ENCODE peak calls at places on chromosomes 7 and 10, in eight cellular contexts. One of them, this sample, is unnamed.

GRCh38 chr7:157840913-157841756 is 504.3 kb downstream of the DNAJB6 start:
- ATAC-seq in aorta: no peak
- ATAC-seq in Right ventricle myocardium inferior: no peak
- ATAC-seq in CD8-positive, alpha-beta T cell: no peak
- ATAC-seq in natural killer cell: no peak
- ATAC-seq in activated CD8-positive, alpha-beta memory T cell treated with anti-CD3 and anti-CD28 coated beads, Interleukin-2, amount 10 ng/mL, durations not matched to agents 7 days and 5 days: no peak
- ATAC-seq in activated naive CD8-positive, alpha-beta T cell treated with anti-CD3 and anti-CD28 coated beads, Interleukin-2, amount 50 U/mL, for 24 hours: no peak
- ATAC-seq in activated T-cell treated with anti-CD3 and anti-CD28 coated beads, Interleukin-2, amount 50 U/mL, for 4 hours: no peak
- ATAC-seq in this sample: no peak

GRCh38 chr10:59748834-59749233 is 4.4 kb downstream of the MRLN start:
- ATAC-seq in activated CD8-positive, alpha-beta memory T cell treated with anti-CD3 and anti-CD28 coated beads, Interleukin-2, amount 10 ng/mL, durations not matched to agents 7 days and 5 days: no peak
- ATAC-seq in activated naive CD8-positive, alpha-beta T cell treated with anti-CD3 and anti-CD28 coated beads, Interleukin-2, amount 50 U/mL, for 24 hours: no peak
- ATAC-seq in natural killer cell: no peak
- ATAC-seq in activated T-cell treated with anti-CD3 and anti-CD28 coated beads, Interleukin-2, amount 50 U/mL, for 4 hours: no peak
- ATAC-seq in Right ventricle myocardium inferior: no peak
- ATAC-seq in CD8-positive, alpha-beta T cell: no peak
- ATAC-seq in aorta: no peak
- ATAC-seq in this sample: no peak

GRCh38 chr7:144037414-144038096 is 11.2 kb upstream of the OR2A5 start:
- ATAC-seq in activated T-cell treated with anti-CD3 and anti-CD28 coated beads, Interleukin-2, amount 50 U/mL, for 4 hours: no peak
- ATAC-seq in aorta: no peak
- ATAC-seq in CD8-positive, alpha-beta T cell: no peak
- ATAC-seq in activated CD8-positive, alpha-beta memory T cell treated with anti-CD3 and anti-CD28 coated beads, Interleukin-2, amount 10 ng/mL, durations not matched to agents 7 days and 5 days: no peak
- ATAC-seq in activated naive CD8-positive, alpha-beta T cell treated with anti-CD3 and anti-CD28 coated beads, Interleukin-2, amount 50 U/mL, for 24 hours: no peak
- ATAC-seq in Right ventricle myocardium inferior: peak; percentile 62
- ATAC-seq in natural killer cell: no peak
- ATAC-seq in this sample: no peak

GRCh38 chr7:20343211-20343610 is 12.5 kb downstream of the ITGB8 start:
- ATAC-seq in activated naive CD8-positive, alpha-beta T cell treated with anti-CD3 and anti-CD28 coated beads, Interleukin-2, amount 50 U/mL, for 24 hours: no peak
- ATAC-seq in aorta: no peak
- ATAC-seq in Right ventricle myocardium inferior: no peak
- ATAC-seq in activated CD8-positive, alpha-beta memory T cell treated with anti-CD3 and anti-CD28 coated beads, Interleukin-2, amount 10 ng/mL, durations not matched to agents 7 days and 5 days: no peak
- ATAC-seq in activated T-cell treated with anti-CD3 and anti-CD28 coated beads, Interleukin-2, amount 50 U/mL, for 4 hours: no peak
- ATAC-seq in natural killer cell: no peak
- ATAC-seq in CD8-positive, alpha-beta T cell: no peak
- ATAC-seq in this sample: no peak

GRCh38 chr7:50768470-50769159 is 14.1 kb downstream of the GRB10 start:
- ATAC-seq in natural killer cell: no peak
- ATAC-seq in CD8-positive, alpha-beta T cell: no peak
- ATAC-seq in activated T-cell treated with anti-CD3 and anti-CD28 coated beads, Interleukin-2, amount 50 U/mL, for 4 hours: no peak
- ATAC-seq in activated CD8-positive, alpha-beta memory T cell treated with anti-CD3 and anti-CD28 coated beads, Interleukin-2, amount 10 ng/mL, durations not matched to agents 7 days and 5 days: no peak
- ATAC-seq in activated naive CD8-positive, alpha-beta T cell treated with anti-CD3 and anti-CD28 coated beads, Interleukin-2, amount 50 U/mL, for 24 hours: no peak
- ATAC-seq in Right ventricle myocardium inferior: no peak
- ATAC-seq in aorta: no peak
- ATAC-seq in this sample: no peak

GRCh38 chr7:2884161-2884560 is 40.1 kb upstream of the GNA12 start:
- ATAC-seq in activated naive CD8-positive, alpha-beta T cell treated with anti-CD3 and anti-CD28 coated beads, Interleukin-2, amount 50 U/mL, for 24 hours: no peak
- ATAC-seq in activated CD8-positive, alpha-beta memory T cell treated with anti-CD3 and anti-CD28 coated beads, Interleukin-2, amount 10 ng/mL, durations not matched to agents 7 days and 5 days: no peak
- ATAC-seq in aorta: no peak
- ATAC-seq in CD8-positive, alpha-beta T cell: no peak
- ATAC-seq in activated T-cell treated with anti-CD3 and anti-CD28 coated beads, Interleukin-2, amount 50 U/mL, for 4 hours: no peak
- ATAC-seq in Right ventricle myocardium inferior: no peak
- ATAC-seq in natural killer cell: no peak
- ATAC-seq in this sample: no peak

GRCh38 chr7:64313740-64314491 is at the start of gene ZNF736:
- ATAC-seq in aorta: peak; percentile 97
- ATAC-seq in natural killer cell: peak; percentile 99
- ATAC-seq in activated CD8-positive, alpha-beta memory T cell treated with anti-CD3 and anti-CD28 coated beads, Interleukin-2, amount 10 ng/mL, durations not matched to agents 7 days and 5 days: peak; percentile 100
- ATAC-seq in CD8-positive, alpha-beta T cell: peak; percentile 100
- ATAC-seq in activated naive CD8-positive, alpha-beta T cell treated with anti-CD3 and anti-CD28 coated beads, Interleukin-2, amount 50 U/mL, for 24 hours: peak; percentile 100
- ATAC-seq in activated T-cell treated with anti-CD3 and anti-CD28 coated beads, Interleukin-2, amount 50 U/mL, for 4 hours: peak; percentile 100
- ATAC-seq in Right ventricle myocardium inferior: peak; percentile 99
- ATAC-seq in this sample: peak; percentile 100

GRCh38 chr7:64729089-64729848 is 63.3 kb downstream of the ZNF107 start:
- ATAC-seq in CD8-positive, alpha-beta T cell: no peak
- ATAC-seq in activated CD8-positive, alpha-beta memory T cell treated with anti-CD3 and anti-CD28 coated beads, Interleukin-2, amount 10 ng/mL, durations not matched to agents 7 days and 5 days: no peak
- ATAC-seq in activated T-cell treated with anti-CD3 and anti-CD28 coated beads, Interleukin-2, amount 50 U/mL, for 4 hours: no peak
- ATAC-seq in natural killer cell: no peak
- ATAC-seq in aorta: no peak
- ATAC-seq in Right ventricle myocardium inferior: no peak
- ATAC-seq in activated naive CD8-positive, alpha-beta T cell treated with anti-CD3 and anti-CD28 coated beads, Interleukin-2, amount 50 U/mL, for 24 hours: no peak
- ATAC-seq in this sample: no peak

GRCh38 chr10:133009218-133009954 is 67.0 kb upstream of the CFAP46 start:
- ATAC-seq in natural killer cell: peak; percentile 60
- ATAC-seq in activated naive CD8-positive, alpha-beta T cell treated with anti-CD3 and anti-CD28 coated beads, Interleukin-2, amount 50 U/mL, for 24 hours: no peak
- ATAC-seq in activated CD8-positive, alpha-beta memory T cell treated with anti-CD3 and anti-CD28 coated beads, Interleukin-2, amount 10 ng/mL, durations not matched to agents 7 days and 5 days: peak; percentile 49
- ATAC-seq in aorta: peak; percentile 47
- ATAC-seq in activated T-cell treated with anti-CD3 and anti-CD28 coated beads, Interleukin-2, amount 50 U/mL, for 4 hours: no peak
- ATAC-seq in Right ventricle myocardium inferior: peak; percentile 82
- ATAC-seq in CD8-positive, alpha-beta T cell: no peak
- ATAC-seq in this sample: no peak

GRCh38 chr7:135204876-135205275 is 6.5 kb downstream of the WDR91 start:
- ATAC-seq in CD8-positive, alpha-beta T cell: no peak
- ATAC-seq in activated CD8-positive, alpha-beta memory T cell treated with anti-CD3 and anti-CD28 coated beads, Interleukin-2, amount 10 ng/mL, durations not matched to agents 7 days and 5 days: no peak
- ATAC-seq in Right ventricle myocardium inferior: no peak
- ATAC-seq in activated naive CD8-positive, alpha-beta T cell treated with anti-CD3 and anti-CD28 coated beads, Interleukin-2, amount 50 U/mL, for 24 hours: no peak
- ATAC-seq in activated T-cell treated with anti-CD3 and anti-CD28 coated beads, Interleukin-2, amount 50 U/mL, for 4 hours: no peak
- ATAC-seq in natural killer cell: no peak
- ATAC-seq in aorta: no peak
- ATAC-seq in this sample: no peak

GRCh38 chr7:2242541-2243482 is 786 bp downstream of the NUDT1 start:
- ATAC-seq in CD8-positive, alpha-beta T cell: peak; percentile 58
- ATAC-seq in Right ventricle myocardium inferior: no peak
- ATAC-seq in aorta: peak; percentile 42
- ATAC-seq in activated T-cell treated with anti-CD3 and anti-CD28 coated beads, Interleukin-2, amount 50 U/mL, for 4 hours: peak; percentile 54
- ATAC-seq in natural killer cell: peak; percentile 55
- ATAC-seq in activated naive CD8-positive, alpha-beta T cell treated with anti-CD3 and anti-CD28 coated beads, Interleukin-2, amount 50 U/mL, for 24 hours: peak; percentile 35
- ATAC-seq in activated CD8-positive, alpha-beta memory T cell treated with anti-CD3 and anti-CD28 coated beads, Interleukin-2, amount 10 ng/mL, durations not matched to agents 7 days and 5 days: peak; percentile 52
- ATAC-seq in this sample: peak; percentile 50

GRCh38 chr7:140084972-140085371 is 22.2 kb upstream of the PARP12 start:
- ATAC-seq in Right ventricle myocardium inferior: no peak
- ATAC-seq in activated CD8-positive, alpha-beta memory T cell treated with anti-CD3 and anti-CD28 coated beads, Interleukin-2, amount 10 ng/mL, durations not matched to agents 7 days and 5 days: peak; percentile 96
- ATAC-seq in natural killer cell: peak; percentile 65
- ATAC-seq in CD8-positive, alpha-beta T cell: peak; percentile 61
- ATAC-seq in activated T-cell treated with anti-CD3 and anti-CD28 coated beads, Interleukin-2, amount 50 U/mL, for 4 hours: peak; percentile 76
- ATAC-seq in activated naive CD8-positive, alpha-beta T cell treated with anti-CD3 and anti-CD28 coated beads, Interleukin-2, amount 50 U/mL, for 24 hours: peak; percentile 71
- ATAC-seq in aorta: no peak
- ATAC-seq in this sample: peak; percentile 84

GRCh38 chr7:77270081-77270480 is 70.5 kb upstream of the FGL2 start:
- ATAC-seq in Right ventricle myocardium inferior: no peak
- ATAC-seq in activated T-cell treated with anti-CD3 and anti-CD28 coated beads, Interleukin-2, amount 50 U/mL, for 4 hours: no peak
- ATAC-seq in activated CD8-positive, alpha-beta memory T cell treated with anti-CD3 and anti-CD28 coated beads, Interleukin-2, amount 10 ng/mL, durations not matched to agents 7 days and 5 days: no peak
- ATAC-seq in CD8-positive, alpha-beta T cell: no peak
- ATAC-seq in aorta: no peak
- ATAC-seq in activated naive CD8-positive, alpha-beta T cell treated with anti-CD3 and anti-CD28 coated beads, Interleukin-2, amount 50 U/mL, for 24 hours: no peak
- ATAC-seq in natural killer cell: no peak
- ATAC-seq in this sample: no peak

GRCh38 chr10:96448021-96448457 is 65.7 kb downstream of the TLL2 start:
- ATAC-seq in CD8-positive, alpha-beta T cell: no peak
- ATAC-seq in Right ventricle myocardium inferior: peak; percentile 92
- ATAC-seq in activated naive CD8-positive, alpha-beta T cell treated with anti-CD3 and anti-CD28 coated beads, Interleukin-2, amount 50 U/mL, for 24 hours: no peak
- ATAC-seq in natural killer cell: no peak
- ATAC-seq in activated CD8-positive, alpha-beta memory T cell treated with anti-CD3 and anti-CD28 coated beads, Interleukin-2, amount 10 ng/mL, durations not matched to agents 7 days and 5 days: no peak
- ATAC-seq in aorta: peak; percentile 59
- ATAC-seq in activated T-cell treated with anti-CD3 and anti-CD28 coated beads, Interleukin-2, amount 50 U/mL, for 4 hours: no peak
- ATAC-seq in this sample: no peak

GRCh38 chr7:6121141-6121540 is 90.0 kb downstream of the ANKRD61 start:
- ATAC-seq in activated naive CD8-positive, alpha-beta T cell treated with anti-CD3 and anti-CD28 coated beads, Interleukin-2, amount 50 U/mL, for 24 hours: no peak
- ATAC-seq in activated CD8-positive, alpha-beta memory T cell treated with anti-CD3 and anti-CD28 coated beads, Interleukin-2, amount 10 ng/mL, durations not matched to agents 7 days and 5 days: no peak
- ATAC-seq in activated T-cell treated with anti-CD3 and anti-CD28 coated beads, Interleukin-2, amount 50 U/mL, for 4 hours: no peak
- ATAC-seq in aorta: no peak
- ATAC-seq in natural killer cell: no peak
- ATAC-seq in Right ventricle myocardium inferior: no peak
- ATAC-seq in CD8-positive, alpha-beta T cell: no peak
- ATAC-seq in this sample: peak; percentile 50

GRCh38 chr7:50564630-50565558 is at the start of gene DDC:
- ATAC-seq in activated CD8-positive, alpha-beta memory T cell treated with anti-CD3 and anti-CD28 coated beads, Interleukin-2, amount 10 ng/mL, durations not matched to agents 7 days and 5 days: no peak
- ATAC-seq in CD8-positive, alpha-beta T cell: no peak
- ATAC-seq in activated T-cell treated with anti-CD3 and anti-CD28 coated beads, Interleukin-2, amount 50 U/mL, for 4 hours: no peak
- ATAC-seq in Right ventricle myocardium inferior: peak; percentile 16
- ATAC-seq in activated naive CD8-positive, alpha-beta T cell treated with anti-CD3 and anti-CD28 coated beads, Interleukin-2, amount 50 U/mL, for 24 hours: no peak
- ATAC-seq in natural killer cell: no peak
- ATAC-seq in aorta: no peak
- ATAC-seq in this sample: no peak

GRCh38 chr10:62083868-62084267 is 182.4 kb downstream of the ARID5B start:
- ATAC-seq in aorta: peak; percentile 56
- ATAC-seq in activated T-cell treated with anti-CD3 and anti-CD28 coated beads, Interleukin-2, amount 50 U/mL, for 4 hours: no peak
- ATAC-seq in activated CD8-positive, alpha-beta memory T cell treated with anti-CD3 and anti-CD28 coated beads, Interleukin-2, amount 10 ng/mL, durations not matched to agents 7 days and 5 days: no peak
- ATAC-seq in CD8-positive, alpha-beta T cell: no peak
- ATAC-seq in Right ventricle myocardium inferior: peak; percentile 88
- ATAC-seq in activated naive CD8-positive, alpha-beta T cell treated with anti-CD3 and anti-CD28 coated beads, Interleukin-2, amount 50 U/mL, for 24 hours: no peak
- ATAC-seq in natural killer cell: no peak
- ATAC-seq in this sample: no peak

GRCh38 chr10:7043051-7043653 is 367.7 kb downstream of the SFMBT2 start:
- ATAC-seq in activated CD8-positive, alpha-beta memory T cell treated with anti-CD3 and anti-CD28 coated beads, Interleukin-2, amount 10 ng/mL, durations not matched to agents 7 days and 5 days: no peak
- ATAC-seq in natural killer cell: no peak
- ATAC-seq in aorta: no peak
- ATAC-seq in activated T-cell treated with anti-CD3 and anti-CD28 coated beads, Interleukin-2, amount 50 U/mL, for 4 hours: no peak
- ATAC-seq in activated naive CD8-positive, alpha-beta T cell treated with anti-CD3 and anti-CD28 coated beads, Interleukin-2, amount 50 U/mL, for 24 hours: no peak
- ATAC-seq in CD8-positive, alpha-beta T cell: no peak
- ATAC-seq in Right ventricle myocardium inferior: no peak
- ATAC-seq in this sample: no peak

GRCh38 chr10:74889662-74889998 is 63.2 kb downstream of the KAT6B start:
- ATAC-seq in Right ventricle myocardium inferior: no peak
- ATAC-seq in activated CD8-positive, alpha-beta memory T cell treated with anti-CD3 and anti-CD28 coated beads, Interleukin-2, amount 10 ng/mL, durations not matched to agents 7 days and 5 days: no peak
- ATAC-seq in aorta: no peak
- ATAC-seq in activated naive CD8-positive, alpha-beta T cell treated with anti-CD3 and anti-CD28 coated beads, Interleukin-2, amount 50 U/mL, for 24 hours: no peak
- ATAC-seq in natural killer cell: peak; percentile 31
- ATAC-seq in CD8-positive, alpha-beta T cell: no peak
- ATAC-seq in activated T-cell treated with anti-CD3 and anti-CD28 coated beads, Interleukin-2, amount 50 U/mL, for 4 hours: no peak
- ATAC-seq in this sample: peak; percentile 19

GRCh38 chr7:17679427-17679826 is 260.9 kb downstream of the SNX13 start:
- ATAC-seq in natural killer cell: no peak
- ATAC-seq in Right ventricle myocardium inferior: peak; percentile 93
- ATAC-seq in activated T-cell treated with anti-CD3 and anti-CD28 coated beads, Interleukin-2, amount 50 U/mL, for 4 hours: no peak
- ATAC-seq in CD8-positive, alpha-beta T cell: no peak
- ATAC-seq in activated CD8-positive, alpha-beta memory T cell treated with anti-CD3 and anti-CD28 coated beads, Interleukin-2, amount 10 ng/mL, durations not matched to agents 7 days and 5 days: no peak
- ATAC-seq in aorta: peak; percentile 37
- ATAC-seq in activated naive CD8-positive, alpha-beta T cell treated with anti-CD3 and anti-CD28 coated beads, Interleukin-2, amount 50 U/mL, for 24 hours: no peak
- ATAC-seq in this sample: no peak

GRCh38 chr10:86415099-86415498 is 48.5 kb upstream of the GRID1 start:
- ATAC-seq in activated naive CD8-positive, alpha-beta T cell treated with anti-CD3 and anti-CD28 coated beads, Interleukin-2, amount 50 U/mL, for 24 hours: no peak
- ATAC-seq in Right ventricle myocardium inferior: no peak
- ATAC-seq in natural killer cell: no peak
- ATAC-seq in activated T-cell treated with anti-CD3 and anti-CD28 coated beads, Interleukin-2, amount 50 U/mL, for 4 hours: no peak
- ATAC-seq in activated CD8-positive, alpha-beta memory T cell treated with anti-CD3 and anti-CD28 coated beads, Interleukin-2, amount 10 ng/mL, durations not matched to agents 7 days and 5 days: no peak
- ATAC-seq in aorta: no peak
- ATAC-seq in CD8-positive, alpha-beta T cell: no peak
- ATAC-seq in this sample: no peak

GRCh38 chr10:93579089-93579488 is 12.6 kb downstream of the FFAR4 start:
- ATAC-seq in aorta: no peak
- ATAC-seq in activated CD8-positive, alpha-beta memory T cell treated with anti-CD3 and anti-CD28 coated beads, Interleukin-2, amount 10 ng/mL, durations not matched to agents 7 days and 5 days: no peak
- ATAC-seq in activated naive CD8-positive, alpha-beta T cell treated with anti-CD3 and anti-CD28 coated beads, Interleukin-2, amount 50 U/mL, for 24 hours: no peak
- ATAC-seq in Right ventricle myocardium inferior: no peak
- ATAC-seq in activated T-cell treated with anti-CD3 and anti-CD28 coated beads, Interleukin-2, amount 50 U/mL, for 4 hours: no peak
- ATAC-seq in natural killer cell: no peak
- ATAC-seq in CD8-positive, alpha-beta T cell: no peak
- ATAC-seq in this sample: no peak

GRCh38 chr10:76911184-76911583 is 726.4 kb downstream of the KCNMA1 start:
- ATAC-seq in activated naive CD8-positive, alpha-beta T cell treated with anti-CD3 and anti-CD28 coated beads, Interleukin-2, amount 50 U/mL, for 24 hours: no peak
- ATAC-seq in activated T-cell treated with anti-CD3 and anti-CD28 coated beads, Interleukin-2, amount 50 U/mL, for 4 hours: no peak
- ATAC-seq in activated CD8-positive, alpha-beta memory T cell treated with anti-CD3 and anti-CD28 coated beads, Interleukin-2, amount 10 ng/mL, durations not matched to agents 7 days and 5 days: no peak
- ATAC-seq in Right ventricle myocardium inferior: no peak
- ATAC-seq in natural killer cell: no peak
- ATAC-seq in CD8-positive, alpha-beta T cell: no peak
- ATAC-seq in aorta: no peak
- ATAC-seq in this sample: no peak

GRCh38 chr7:140269004-140269638 is 92.3 kb upstream of the KDM7A start:
- ATAC-seq in natural killer cell: peak; percentile 44
- ATAC-seq in activated CD8-positive, alpha-beta memory T cell treated with anti-CD3 and anti-CD28 coated beads, Interleukin-2, amount 10 ng/mL, durations not matched to agents 7 days and 5 days: peak; percentile 61
- ATAC-seq in CD8-positive, alpha-beta T cell: peak; percentile 89
- ATAC-seq in activated naive CD8-positive, alpha-beta T cell treated with anti-CD3 and anti-CD28 coated beads, Interleukin-2, amount 50 U/mL, for 24 hours: no peak
- ATAC-seq in Right ventricle myocardium inferior: no peak
- ATAC-seq in activated T-cell treated with anti-CD3 and anti-CD28 coated beads, Interleukin-2, amount 50 U/mL, for 4 hours: no peak
- ATAC-seq in aorta: no peak
- ATAC-seq in this sample: no peak

GRCh38 chr7:15821484-15822122 is 135.1 kb upstream of the MEOX2 start:
- ATAC-seq in activated CD8-positive, alpha-beta memory T cell treated with anti-CD3 and anti-CD28 coated beads, Interleukin-2, amount 10 ng/mL, durations not matched to agents 7 days and 5 days: no peak
- ATAC-seq in activated naive CD8-positive, alpha-beta T cell treated with anti-CD3 and anti-CD28 coated beads, Interleukin-2, amount 50 U/mL, for 24 hours: no peak
- ATAC-seq in Right ventricle myocardium inferior: peak; percentile 76
- ATAC-seq in activated T-cell treated with anti-CD3 and anti-CD28 coated beads, Interleukin-2, amount 50 U/mL, for 4 hours: no peak
- ATAC-seq in CD8-positive, alpha-beta T cell: no peak
- ATAC-seq in aorta: peak; percentile 48
- ATAC-seq in natural killer cell: no peak
- ATAC-seq in this sample: no peak